ENCODE peak calls at places on chromosomes 2 and 18, in seven cellular contexts. One of them, this sample, is unnamed.

GRCh38 chr2:53445376-53446072 is 322.1 kb upstream of the CHAC2 start:
- DNase-seq in HT1080: peak; percentile 61
- DNase-seq in stimulated activated CD4-positive, alpha-beta T cell treated with anti-CD3 and anti-CD28 coated beads, Interleukin-12 subunit alpha, Interleukin-12 subunit beta, amount 100 ng/mL, for 4 hours: no peak
- DNase-seq in activated CD8-positive, alpha-beta memory T cell treated with anti-CD3 and anti-CD28 coated beads, Interleukin-2, amount 50 U/mL, for 4 hours: no peak
- DNase-seq in EL: peak; percentile 53
- DNase-seq in fibroblast of mammary gland: peak; percentile 71
- DNase-seq in stimulated activated effector memory CD8-positive, alpha-beta T cell treated with anti-CD3 and anti-CD28 coated beads, Interleukin-12 subunit alpha, Interleukin-12 subunit beta, amount 100 ng/mL, for 72 hours: no peak
- DNase-seq in this sample: peak; percentile 27

GRCh38 chr2:218799990-218800389 is 18.0 kb downstream of the CYP27A1 start:
- DNase-seq in fibroblast of mammary gland: no peak
- DNase-seq in HT1080: no peak
- DNase-seq in stimulated activated CD4-positive, alpha-beta T cell treated with anti-CD3 and anti-CD28 coated beads, Interleukin-12 subunit alpha, Interleukin-12 subunit beta, amount 100 ng/mL, for 4 hours: no peak
- DNase-seq in stimulated activated effector memory CD8-positive, alpha-beta T cell treated with anti-CD3 and anti-CD28 coated beads, Interleukin-12 subunit alpha, Interleukin-12 subunit beta, amount 100 ng/mL, for 72 hours: no peak
- DNase-seq in EL: no peak
- DNase-seq in activated CD8-positive, alpha-beta memory T cell treated with anti-CD3 and anti-CD28 coated beads, Interleukin-2, amount 50 U/mL, for 4 hours: no peak
- DNase-seq in this sample: no peak

GRCh38 chr2:119245076-119245840 is 21.6 kb downstream of the STEAP3 start:
- DNase-seq in HT1080: no peak
- DNase-seq in stimulated activated CD4-positive, alpha-beta T cell treated with anti-CD3 and anti-CD28 coated beads, Interleukin-12 subunit alpha, Interleukin-12 subunit beta, amount 100 ng/mL, for 4 hours: no peak
- DNase-seq in EL: no peak
- DNase-seq in stimulated activated effector memory CD8-positive, alpha-beta T cell treated with anti-CD3 and anti-CD28 coated beads, Interleukin-12 subunit alpha, Interleukin-12 subunit beta, amount 100 ng/mL, for 72 hours: no peak
- DNase-seq in activated CD8-positive, alpha-beta memory T cell treated with anti-CD3 and anti-CD28 coated beads, Interleukin-2, amount 50 U/mL, for 4 hours: no peak
- DNase-seq in fibroblast of mammary gland: no peak
- DNase-seq in this sample: no peak

GRCh38 chr18:41829648-41830516 is 125.2 kb upstream of the PIK3C3 start:
- DNase-seq in stimulated activated CD4-positive, alpha-beta T cell treated with anti-CD3 and anti-CD28 coated beads, Interleukin-12 subunit alpha, Interleukin-12 subunit beta, amount 100 ng/mL, for 4 hours: no peak
- DNase-seq in activated CD8-positive, alpha-beta memory T cell treated with anti-CD3 and anti-CD28 coated beads, Interleukin-2, amount 50 U/mL, for 4 hours: no peak
- DNase-seq in HT1080: peak; percentile 69
- DNase-seq in stimulated activated effector memory CD8-positive, alpha-beta T cell treated with anti-CD3 and anti-CD28 coated beads, Interleukin-12 subunit alpha, Interleukin-12 subunit beta, amount 100 ng/mL, for 72 hours: no peak
- DNase-seq in fibroblast of mammary gland: no peak
- DNase-seq in EL: no peak
- DNase-seq in this sample: no peak

GRCh38 chr2:37355735-37356134 is 11.3 kb downstream of the QPCT start:
- DNase-seq in HT1080: no peak
- DNase-seq in EL: no peak
- DNase-seq in fibroblast of mammary gland: no peak
- DNase-seq in stimulated activated effector memory CD8-positive, alpha-beta T cell treated with anti-CD3 and anti-CD28 coated beads, Interleukin-12 subunit alpha, Interleukin-12 subunit beta, amount 100 ng/mL, for 72 hours: no peak
- DNase-seq in stimulated activated CD4-positive, alpha-beta T cell treated with anti-CD3 and anti-CD28 coated beads, Interleukin-12 subunit alpha, Interleukin-12 subunit beta, amount 100 ng/mL, for 4 hours: no peak
- DNase-seq in activated CD8-positive, alpha-beta memory T cell treated with anti-CD3 and anti-CD28 coated beads, Interleukin-2, amount 50 U/mL, for 4 hours: no peak
- DNase-seq in this sample: no peak

GRCh38 chr18:56563568-56563967 is 74.8 kb downstream of the TXNL1 start:
- DNase-seq in fibroblast of mammary gland: no peak
- DNase-seq in EL: no peak
- DNase-seq in HT1080: peak; percentile 18
- DNase-seq in stimulated activated effector memory CD8-positive, alpha-beta T cell treated with anti-CD3 and anti-CD28 coated beads, Interleukin-12 subunit alpha, Interleukin-12 subunit beta, amount 100 ng/mL, for 72 hours: no peak
- DNase-seq in stimulated activated CD4-positive, alpha-beta T cell treated with anti-CD3 and anti-CD28 coated beads, Interleukin-12 subunit alpha, Interleukin-12 subunit beta, amount 100 ng/mL, for 4 hours: no peak
- DNase-seq in activated CD8-positive, alpha-beta memory T cell treated with anti-CD3 and anti-CD28 coated beads, Interleukin-2, amount 50 U/mL, for 4 hours: no peak
- DNase-seq in this sample: no peak

GRCh38 chr2:149877913-149878312 is 290.3 kb upstream of the MMADHC start:
- DNase-seq in stimulated activated CD4-positive, alpha-beta T cell treated with anti-CD3 and anti-CD28 coated beads, Interleukin-12 subunit alpha, Interleukin-12 subunit beta, amount 100 ng/mL, for 4 hours: no peak
- DNase-seq in EL: no peak
- DNase-seq in activated CD8-positive, alpha-beta memory T cell treated with anti-CD3 and anti-CD28 coated beads, Interleukin-2, amount 50 U/mL, for 4 hours: no peak
- DNase-seq in stimulated activated effector memory CD8-positive, alpha-beta T cell treated with anti-CD3 and anti-CD28 coated beads, Interleukin-12 subunit alpha, Interleukin-12 subunit beta, amount 100 ng/mL, for 72 hours: no peak
- DNase-seq in fibroblast of mammary gland: peak; percentile 10
- DNase-seq in HT1080: peak; percentile 81
- DNase-seq in this sample: peak; percentile 41

GRCh38 chr2:19321946-19322345 is 36.5 kb downstream of the OSR1 start:
- DNase-seq in stimulated activated effector memory CD8-positive, alpha-beta T cell treated with anti-CD3 and anti-CD28 coated beads, Interleukin-12 subunit alpha, Interleukin-12 subunit beta, amount 100 ng/mL, for 72 hours: no peak
- DNase-seq in fibroblast of mammary gland: peak; percentile 39
- DNase-seq in HT1080: no peak
- DNase-seq in stimulated activated CD4-positive, alpha-beta T cell treated with anti-CD3 and anti-CD28 coated beads, Interleukin-12 subunit alpha, Interleukin-12 subunit beta, amount 100 ng/mL, for 4 hours: no peak
- DNase-seq in EL: peak; percentile 8
- DNase-seq in activated CD8-positive, alpha-beta memory T cell treated with anti-CD3 and anti-CD28 coated beads, Interleukin-2, amount 50 U/mL, for 4 hours: no peak
- DNase-seq in this sample: peak; percentile 9

GRCh38 chr18:50970006-50970405 is 2.2 kb downstream of the ELAC1 start:
- DNase-seq in EL: no peak
- DNase-seq in stimulated activated effector memory CD8-positive, alpha-beta T cell treated with anti-CD3 and anti-CD28 coated beads, Interleukin-12 subunit alpha, Interleukin-12 subunit beta, amount 100 ng/mL, for 72 hours: no peak
- DNase-seq in fibroblast of mammary gland: no peak
- DNase-seq in activated CD8-positive, alpha-beta memory T cell treated with anti-CD3 and anti-CD28 coated beads, Interleukin-2, amount 50 U/mL, for 4 hours: no peak
- DNase-seq in HT1080: no peak
- DNase-seq in stimulated activated CD4-positive, alpha-beta T cell treated with anti-CD3 and anti-CD28 coated beads, Interleukin-12 subunit alpha, Interleukin-12 subunit beta, amount 100 ng/mL, for 4 hours: no peak
- DNase-seq in this sample: no peak

GRCh38 chr18:50967714-50968661 is at the start of gene ELAC1:
- DNase-seq in fibroblast of mammary gland: peak; percentile 72
- DNase-seq in HT1080: peak; percentile 78
- DNase-seq in activated CD8-positive, alpha-beta memory T cell treated with anti-CD3 and anti-CD28 coated beads, Interleukin-2, amount 50 U/mL, for 4 hours: peak; percentile 61
- DNase-seq in stimulated activated effector memory CD8-positive, alpha-beta T cell treated with anti-CD3 and anti-CD28 coated beads, Interleukin-12 subunit alpha, Interleukin-12 subunit beta, amount 100 ng/mL, for 72 hours: peak; percentile 80
- DNase-seq in stimulated activated CD4-positive, alpha-beta T cell treated with anti-CD3 and anti-CD28 coated beads, Interleukin-12 subunit alpha, Interleukin-12 subunit beta, amount 100 ng/mL, for 4 hours: peak; percentile 60
- DNase-seq in EL: peak; percentile 82
- DNase-seq in this sample: peak; percentile 86

GRCh38 chr2:148896116-148896515 is 21.1 kb downstream of the KIF5C start:
- DNase-seq in fibroblast of mammary gland: no peak
- DNase-seq in stimulated activated effector memory CD8-positive, alpha-beta T cell treated with anti-CD3 and anti-CD28 coated beads, Interleukin-12 subunit alpha, Interleukin-12 subunit beta, amount 100 ng/mL, for 72 hours: no peak
- DNase-seq in EL: no peak
- DNase-seq in stimulated activated CD4-positive, alpha-beta T cell treated with anti-CD3 and anti-CD28 coated beads, Interleukin-12 subunit alpha, Interleukin-12 subunit beta, amount 100 ng/mL, for 4 hours: no peak
- DNase-seq in HT1080: no peak
- DNase-seq in activated CD8-positive, alpha-beta memory T cell treated with anti-CD3 and anti-CD28 coated beads, Interleukin-2, amount 50 U/mL, for 4 hours: no peak
- DNase-seq in this sample: no peak

GRCh38 chr2:85234879-85235278 is 92.9 kb downstream of the TGOLN2 start:
- DNase-seq in stimulated activated CD4-positive, alpha-beta T cell treated with anti-CD3 and anti-CD28 coated beads, Interleukin-12 subunit alpha, Interleukin-12 subunit beta, amount 100 ng/mL, for 4 hours: no peak
- DNase-seq in HT1080: no peak
- DNase-seq in EL: no peak
- DNase-seq in fibroblast of mammary gland: no peak
- DNase-seq in activated CD8-positive, alpha-beta memory T cell treated with anti-CD3 and anti-CD28 coated beads, Interleukin-2, amount 50 U/mL, for 4 hours: no peak
- DNase-seq in stimulated activated effector memory CD8-positive, alpha-beta T cell treated with anti-CD3 and anti-CD28 coated beads, Interleukin-12 subunit alpha, Interleukin-12 subunit beta, amount 100 ng/mL, for 72 hours: no peak
- DNase-seq in this sample: no peak

GRCh38 chr2:219527472-219527871 is 13.2 kb downstream of the ASIC4 start:
- DNase-seq in stimulated activated CD4-positive, alpha-beta T cell treated with anti-CD3 and anti-CD28 coated beads, Interleukin-12 subunit alpha, Interleukin-12 subunit beta, amount 100 ng/mL, for 4 hours: no peak
- DNase-seq in EL: no peak
- DNase-seq in HT1080: no peak
- DNase-seq in stimulated activated effector memory CD8-positive, alpha-beta T cell treated with anti-CD3 and anti-CD28 coated beads, Interleukin-12 subunit alpha, Interleukin-12 subunit beta, amount 100 ng/mL, for 72 hours: no peak
- DNase-seq in fibroblast of mammary gland: no peak
- DNase-seq in activated CD8-positive, alpha-beta memory T cell treated with anti-CD3 and anti-CD28 coated beads, Interleukin-2, amount 50 U/mL, for 4 hours: no peak
- DNase-seq in this sample: no peak

GRCh38 chr2:85974395-85974794 is 85.6 kb upstream of the ST3GAL5 start:
- DNase-seq in stimulated activated effector memory CD8-positive, alpha-beta T cell treated with anti-CD3 and anti-CD28 coated beads, Interleukin-12 subunit alpha, Interleukin-12 subunit beta, amount 100 ng/mL, for 72 hours: no peak
- DNase-seq in activated CD8-positive, alpha-beta memory T cell treated with anti-CD3 and anti-CD28 coated beads, Interleukin-2, amount 50 U/mL, for 4 hours: no peak
- DNase-seq in fibroblast of mammary gland: no peak
- DNase-seq in stimulated activated CD4-positive, alpha-beta T cell treated with anti-CD3 and anti-CD28 coated beads, Interleukin-12 subunit alpha, Interleukin-12 subunit beta, amount 100 ng/mL, for 4 hours: no peak
- DNase-seq in HT1080: no peak
- DNase-seq in EL: no peak
- DNase-seq in this sample: no peak